ENCODE peak calls at places on chromosomes 2 and 18, in four cellular contexts. N is mucosa of gallbladder, V is MCF 10A, G is Right ventricle myocardium superior. D is an unnamed sample.

GRCh38 chr18:29780814-29781213 is 1261.7 kb downstream of the DSC3 start:
- DNase-seq in N (no peak), G (no peak), V (no peak), D (no peak)

GRCh38 chr2:19109521-19109920 is 248.9 kb downstream of the OSR1 start:
- DNase-seq in G (no peak), V (no peak), N (no peak), D (no peak)

GRCh38 chr2:186704897-186705296 is 11.0 kb downstream of the FAM171B start:
- DNase-seq in V (no peak), N (no peak), G (no peak), D (no peak)

GRCh38 chr2:42436370-42436769 is 57.4 kb downstream of the KCNG3 start:
- DNase-seq in G (no peak), V (no peak), N (no peak), D (no peak)

GRCh38 chr18:77749189-77749588 is 499.5 kb downstream of the GALR1 start:
- DNase-seq in V (peak), G (no peak), N (no peak), D (no peak)

GRCh38 chr2:215404357-215404719 is 31.5 kb downstream of the FN1 start:
- DNase-seq in G (no peak), V (no peak), N (no peak), D (no peak)

GRCh38 chr18:30908381-30908780 is 134.2 kb downstream of the DSC3 start:
- DNase-seq in N (no peak), G (no peak), V (no peak), D (no peak)

GRCh38 chr2:75525434-75526308 is 35.1 kb downstream of the EVA1A start:
- DNase-seq in N (no peak), G (no peak), V (peak), D (no peak)

GRCh38 chr2:236033462-236033861 is 134.7 kb downstream of the GBX2 start:
- DNase-seq in N (no peak), V (no peak), G (no peak), D (no peak)

GRCh38 chr18:2559249-2559648 is 12.1 kb downstream of the METTL4 start:
- DNase-seq in V (no peak), N (no peak), G (no peak), D (no peak)

GRCh38 chr2:54499666-54500065 is 43.5 kb downstream of the SPTBN1 start:
- DNase-seq in G (no peak), V (no peak), N (peak), D (no peak)

GRCh38 chr2:71756280-71756906 is 303.0 kb downstream of the DYSF start:
- DNase-seq in G (no peak), V (no peak), N (no peak), D (no peak)

GRCh38 chr2:20626698-20627471 is 24.0 kb downstream of the HS1BP3 start:
- DNase-seq in G (peak), N (no peak), V (no peak), D (peak)

GRCh38 chr2:234288974-234289455 is 207.9 kb downstream of the ARL4C start:
- DNase-seq in N (peak), V (peak), G (peak), D (peak)

GRCh38 chr2:100852999-100853908 is 33.3 kb downstream of the NPAS2 start:
- DNase-seq in G (no peak), V (no peak), N (no peak), D (no peak)

GRCh38 chr2:64770781-64771334 is 117.1 kb upstream of the SERTAD2 start:
- DNase-seq in V (peak), N (peak), G (no peak), D (peak)

GRCh38 chr2:35846-36245 is 10.5 kb downstream of the FAM110C start:
- DNase-seq in N (peak), G (no peak), V (peak), D (no peak)

GRCh38 chr2:219296142-219296541 is 13.1 kb downstream of the PTPRN start:
- DNase-seq in G (no peak), V (no peak), N (no peak), D (no peak)

GRCh38 chr18:45962461-45962860 is 4.7 kb downstream of the EPG5 start:
- DNase-seq in G (no peak), V (peak), N (peak), D (no peak)

GRCh38 chr2:80363951-80364350 is 59.4 kb upstream of the LRRTM1 start:
- DNase-seq in V (no peak), G (no peak), N (no peak), D (no peak)

GRCh38 chr18:74190086-74190485 is 41.8 kb downstream of the TIMM21 start:
- DNase-seq in G (no peak), V (no peak), N (no peak), D (no peak)

GRCh38 chr2:26729311-26729710 is 34.8 kb upstream of the SLC35F6 start:
- DNase-seq in G (no peak), V (no peak), N (no peak), D (no peak)

GRCh38 chr2:5740853-5741252 is 48.7 kb downstream of the SOX11 start:
- DNase-seq in G (no peak), V (no peak), N (no peak), D (no peak)

GRCh38 chr18:38330573-38330972 is 765.0 kb upstream of the CELF4 start:
- DNase-seq in N (no peak), V (no peak), G (no peak), D (no peak)